ENCODE peak calls at places on chromosomes 5 and 9, in ten cellular contexts. O is CD4-positive, CD25-positive, alpha-beta regulatory T cell; I is mesendoderm; D is psoas muscle; H is epithelial cell of esophagus; P is lung; E is Jurkat, Clone E6-1; S is kidney epithelial cell; Z is effector memory CD4-positive, alpha-beta T cell; W is A549. Q is an unnamed sample.

GRCh38 chr5:100664140-100664539 is 129.0 kb downstream of the FAM174A start:
- DNase-seq in O (no peak), I (no peak), D (no peak), H (no peak), P (no peak), E (no peak), S (no peak), Z (no peak), W (no peak), Q (no peak)

GRCh38 chr5:137498736-137499505 is at the start of gene SPOCK1:
- DNase-seq in O (peak), I (peak), D (peak), H (peak), P (peak), E (peak), S (no peak), Z (peak), W (peak), Q (peak)

GRCh38 chr5:73901045-73901444 is 275.0 kb downstream of the ARHGEF28 start:
- DNase-seq in O (no peak), I (peak), D (peak), H (peak), P (no peak), E (no peak), S (no peak), Z (no peak), W (peak), Q (no peak)

GRCh38 chr9:135898634-135899407 is 8.5 kb downstream of the CAMSAP1 start:
- DNase-seq in O (no peak), I (no peak), D (no peak), H (no peak), P (no peak), E (peak), S (no peak), Z (no peak), W (no peak), Q (no peak)

GRCh38 chr9:113931140-113931539 is 55.0 kb downstream of the ZNF618 start:
- DNase-seq in O (no peak), I (no peak), D (no peak), H (no peak), P (no peak), E (no peak), S (no peak), Z (no peak), W (no peak), Q (no peak)

GRCh38 chr5:10635861-10636350 is 72.0 kb downstream of the ANKRD33B start:
- DNase-seq in O (no peak), I (no peak), D (peak), H (peak), P (no peak), E (no peak), S (no peak), Z (no peak), W (no peak), Q (no peak)

GRCh38 chr5:172454355-172455086 is at the start of gene SH3PXD2B:
- DNase-seq in O (peak), I (peak), D (peak), H (peak), P (no peak), E (no peak), S (no peak), Z (peak), W (peak), Q (peak)

GRCh38 chr9:34454571-34455065 is 3.8 kb downstream of the FAM219A start:
- DNase-seq in O (no peak), I (peak), D (peak), H (peak), P (no peak), E (no peak), S (no peak), Z (no peak), W (peak), Q (no peak)

GRCh38 chr9:123069010-123069481 is 35.6 kb downstream of the GPR21 start:
- DNase-seq in O (no peak), I (no peak), D (no peak), H (no peak), P (no peak), E (no peak), S (no peak), Z (no peak), W (no peak), Q (no peak)

GRCh38 chr9:34554211-34555001 is 31.6 kb upstream of the ENHO start:
- DNase-seq in O (no peak), I (peak), D (peak), H (no peak), P (no peak), E (no peak), S (no peak), Z (no peak), W (no peak), Q (no peak)

GRCh38 chr5:171342362-171343111 is 33.5 kb downstream of the TLX3 start:
- DNase-seq in O (peak), I (peak), D (no peak), H (peak), P (peak), E (peak), S (peak), Z (peak), W (peak), Q (peak)

GRCh38 chr5:143118222-143118621 is 285.3 kb downstream of the NR3C1 start:
- DNase-seq in O (no peak), I (no peak), D (no peak), H (peak), P (no peak), E (no peak), S (no peak), Z (no peak), W (no peak), Q (no peak)

GRCh38 chr5:123037104-123037418 is 536 bp upstream of the PPIC start:
- DNase-seq in O (no peak), I (no peak), D (no peak), H (no peak), P (no peak), E (no peak), S (peak), Z (no peak), W (no peak), Q (no peak)

GRCh38 chr9:136831720-136832104 is 10.6 kb upstream of the AJM1 start:
- DNase-seq in O (no peak), I (no peak), D (no peak), H (no peak), P (no peak), E (no peak), S (no peak), Z (no peak), W (no peak), Q (no peak)

GRCh38 chr9:37266630-37267029 is 146.3 kb downstream of the ZCCHC7 start:
- DNase-seq in O (no peak), I (no peak), D (no peak), H (no peak), P (no peak), E (no peak), S (no peak), Z (no peak), W (no peak), Q (no peak)

GRCh38 chr9:81656004-81656403 is 33.3 kb downstream of the TLE1 start:
- DNase-seq in O (no peak), I (no peak), D (no peak), H (no peak), P (peak), E (no peak), S (no peak), Z (no peak), W (no peak), Q (peak)

GRCh38 chr9:112224401-112225289 is 49.5 kb upstream of the SUSD1 start:
- DNase-seq in O (no peak), I (no peak), D (no peak), H (peak), P (no peak), E (no peak), S (no peak), Z (no peak), W (no peak), Q (no peak)

GRCh38 chr5:93299596-93300308 is 281.3 kb downstream of the NR2F1-AS1 start:
- DNase-seq in O (no peak), I (peak), D (no peak), H (no peak), P (no peak), E (no peak), S (peak), Z (no peak), W (no peak), Q (no peak)
- H3K4me3 ChIP-seq in O (no peak), I (no peak), D (no peak), H (no peak), P (no peak), E (no peak), S (no peak), Z (no peak), W (no peak), Q (no peak)

GRCh38 chr9:69324549-69325401 is at the start of gene ENTREP1:
- DNase-seq in O (no peak), I (peak), D (peak), H (peak), P (peak), E (no peak), S (peak), Z (no peak), W (peak), Q (peak)

GRCh38 chr9:69326261-69326660 is 1.2 kb downstream of the ENTREP1 start:
- DNase-seq in O (no peak), I (peak), D (no peak), H (no peak), P (no peak), E (no peak), S (no peak), Z (no peak), W (no peak), Q (no peak)

GRCh38 chr9:69322256-69322655 is 2.8 kb upstream of the ENTREP1 start:
- DNase-seq in O (no peak), I (no peak), D (no peak), H (peak), P (no peak), E (no peak), S (no peak), Z (no peak), W (no peak), Q (no peak)

GRCh38 chr9:69325409-69326212 is 596 bp downstream of the ENTREP1 start:
- DNase-seq in O (no peak), I (peak), D (peak), H (peak), P (no peak), E (no peak), S (no peak), Z (no peak), W (no peak), Q (peak)

DNA sequence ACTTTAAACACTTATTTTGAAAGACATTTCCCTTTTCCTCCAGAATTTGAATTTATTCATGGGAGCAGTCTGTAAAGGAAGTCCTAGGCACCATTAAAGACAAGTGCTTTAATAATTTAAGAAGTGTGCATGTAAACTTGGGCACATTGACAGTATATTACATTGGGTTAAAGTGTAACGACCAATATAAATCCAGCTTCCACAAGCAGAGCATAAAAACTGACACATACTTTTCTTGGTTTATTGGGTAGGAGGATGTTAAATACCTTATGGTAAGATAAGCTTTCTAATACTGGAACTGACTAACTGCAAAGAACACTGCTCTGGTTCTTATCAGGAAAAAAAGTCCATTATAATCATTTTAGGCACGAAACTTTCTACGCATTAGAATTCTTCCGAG is 1.1 kb upstream of the ENTREP1 start:
- DNase-seq in O (no peak), I (no peak), D (no peak), H (no peak), P (no peak), E (no peak), S (no peak), Z (no peak), W (no peak), Q (no peak)
- H3K4me3 ChIP-seq in O (no peak), I (no peak), D (peak), H (no peak), P (no peak), E (no peak), S (no peak), Z (no peak), W (no peak), Q (peak)

DNA sequence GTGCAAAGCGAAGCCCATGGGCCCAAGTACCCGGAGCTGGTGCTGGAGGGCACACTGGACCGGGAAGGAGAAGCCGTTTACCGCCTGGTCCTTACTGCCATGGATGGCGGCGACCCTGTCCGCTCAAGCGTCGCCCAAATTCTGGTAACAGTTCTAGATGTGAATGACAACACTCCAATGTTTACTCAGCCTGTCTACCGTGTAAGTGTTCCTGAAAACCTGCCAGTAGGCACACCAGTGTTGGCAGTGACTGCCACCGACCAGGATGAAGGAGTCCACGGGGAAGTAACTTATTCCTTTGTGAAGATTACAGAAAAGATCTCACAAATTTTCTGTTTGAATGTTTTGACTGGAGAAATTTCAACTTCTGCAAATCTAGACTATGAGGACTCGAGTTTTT is 936 bp downstream of the PCDHGA6 start:
- DNase-seq in O (no peak), I (no peak), D (no peak), H (no peak), P (no peak), E (no peak), S (no peak), Z (no peak), W (no peak), Q (no peak)
- H3K4me3 ChIP-seq in O (no peak), I (no peak), D (peak), H (no peak), P (peak), E (no peak), S (no peak), Z (no peak), W (no peak), Q (no peak)

GRCh38 chr5:180692426-180692825 is 43.0 kb upstream of the FLT4 start:
- DNase-seq in O (no peak), I (no peak), D (no peak), H (no peak), P (no peak), E (no peak), S (no peak), Z (no peak), W (no peak), Q (no peak)
- H3K4me3 ChIP-seq in O (no peak), I (no peak), D (no peak), H (no peak), P (no peak), E (no peak), S (no peak), Z (no peak), W (no peak), Q (no peak)

DNA sequence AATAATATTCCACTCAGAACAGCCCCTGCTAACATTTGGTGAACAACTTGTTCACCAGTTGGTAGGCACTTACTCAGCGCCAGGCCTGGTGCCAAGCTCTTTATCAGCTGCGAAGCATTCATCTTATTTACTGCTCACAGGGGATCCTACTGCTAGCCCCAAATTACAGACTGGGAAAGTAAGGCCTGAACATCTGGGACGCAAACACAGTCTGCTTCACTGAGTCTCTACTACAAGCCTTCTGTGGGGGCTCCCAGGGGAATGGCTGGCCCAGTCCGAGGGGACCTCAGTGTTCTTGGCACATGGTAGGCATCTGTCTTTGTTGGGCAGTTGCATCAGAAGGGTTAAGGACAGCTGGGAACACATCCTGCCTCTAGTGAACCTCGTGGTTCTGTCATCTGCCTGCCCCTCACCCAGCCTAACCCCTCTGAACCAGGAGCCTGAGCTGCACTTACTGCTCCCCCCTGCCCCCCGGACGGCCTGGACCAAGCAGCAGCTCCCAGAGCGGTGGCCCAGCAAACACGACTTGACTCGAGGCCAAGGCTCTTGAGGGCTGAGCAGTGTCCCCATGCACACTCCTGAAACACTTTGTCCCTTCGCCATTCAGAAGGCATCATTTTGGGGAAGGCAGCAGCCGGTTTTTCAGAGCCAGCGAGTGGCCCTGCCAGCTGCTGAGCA is at the start of gene PHYHD1:
- DNase-seq in O (no peak), I (no peak), D (peak), H (peak), P (peak), E (no peak), S (no peak), Z (no peak), W (no peak), Q (peak)
- H3K4me3 ChIP-seq in O (no peak), I (no peak), D (peak), H (no peak), P (peak), E (no peak), S (peak), Z (no peak), W (no peak), Q (peak)

GRCh38 chr5:67058998-67059746 is 137.4 kb downstream of the CD180 start:
- DNase-seq in O (no peak), I (peak), D (no peak), H (no peak), P (no peak), E (no peak), S (no peak), Z (no peak), W (no peak), Q (no peak)
- H3K4me3 ChIP-seq in O (no peak), I (no peak), D (no peak), H (no peak), P (no peak), E (no peak), S (no peak), Z (no peak), W (no peak), Q (no peak)

GRCh38 chr5:1885476-1885755 is 2.7 kb upstream of the IRX4 start:
- DNase-seq in O (no peak), I (peak), D (no peak), H (peak), P (no peak), E (no peak), S (no peak), Z (no peak), W (no peak), Q (no peak)

GRCh38 chr5:1887400-1888360 is 5.0 kb upstream of the IRX4 start:
- DNase-seq in O (no peak), I (peak), D (peak), H (peak), P (no peak), E (no peak), S (no peak), Z (no peak), W (no peak), Q (no peak)

GRCh38 chr5:1885777-1886633 is 3.3 kb upstream of the IRX4 start:
- DNase-seq in O (no peak), I (peak), D (peak), H (peak), P (no peak), E (no peak), S (no peak), Z (no peak), W (no peak), Q (no peak)

GRCh38 chr5:1888541-1889251 is 6.0 kb upstream of the IRX4 start:
- DNase-seq in O (no peak), I (no peak), D (peak), H (peak), P (no peak), E (no peak), S (no peak), Z (no peak), W (no peak), Q (no peak)

DNA sequence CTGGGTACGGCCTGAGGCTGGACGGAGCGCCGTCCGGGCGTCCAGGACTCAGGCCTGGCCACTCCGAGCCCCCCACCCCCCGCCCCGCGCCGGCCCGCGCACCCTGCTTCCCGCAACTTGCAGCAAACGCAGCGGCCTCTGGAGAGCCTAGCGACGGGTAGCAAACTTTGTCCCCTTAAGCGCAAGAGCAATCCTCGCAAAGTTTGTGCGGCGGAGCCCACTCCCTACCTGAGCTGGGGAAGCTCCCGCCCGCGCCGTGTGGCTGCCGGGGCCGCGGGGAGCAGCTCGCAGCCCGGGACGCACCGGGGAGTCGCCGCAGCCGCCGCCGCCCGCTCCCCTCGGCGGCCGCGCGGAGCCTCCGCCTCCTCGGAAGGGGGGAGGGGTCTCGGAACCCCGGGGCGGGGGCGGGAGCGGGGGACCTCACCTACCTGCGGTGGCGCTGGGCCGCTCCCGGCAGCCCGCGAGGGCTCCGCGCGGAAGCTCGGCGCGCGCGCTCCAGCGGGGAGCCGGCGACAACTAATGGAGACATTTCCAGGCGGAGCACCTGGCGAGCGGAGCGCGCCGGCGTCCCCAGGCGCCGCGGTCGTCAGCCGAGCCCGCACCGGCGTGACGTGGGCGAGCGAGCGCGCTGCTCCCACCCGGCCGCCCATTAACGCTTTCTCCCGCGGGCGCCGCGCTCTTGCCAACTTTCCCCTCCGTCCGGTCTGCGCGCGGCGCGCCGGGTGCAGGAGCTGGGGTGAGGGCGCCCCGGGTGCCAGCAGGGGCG is 4.1 kb upstream of the IRX4 start:
- DNase-seq in O (no peak), I (peak), D (peak), H (peak), P (no peak), E (no peak), S (no peak), Z (no peak), W (no peak), Q (no peak)
- H3K4me3 ChIP-seq in O (no peak), I (no peak), D (peak), H (peak), P (no peak), E (no peak), S (no peak), Z (no peak), W (peak), Q (no peak)

Q was measured in stomach.